ENCODE peak calls at places on chromosomes 3 and 15, in ten cellular contexts. B, L, S, K, U, Y, R, P, I and O are unnamed samples.

GRCh38 chr3:14429237-14429636 is 26.8 kb downstream of the SLC6A6 start:
- DNase-seq in Y (no peak), L (no peak), U (no peak), R (no peak), K (no peak), P (no peak), S (no peak), B (no peak), I (no peak), O (no peak)

GRCh38 chr3:36372534-36372935 is 7.8 kb upstream of the STAC start:
- DNase-seq in U (no peak), Y (no peak), S (no peak), I (no peak), K (no peak), P (no peak), R (no peak), L (no peak), B (no peak), O (no peak)

GRCh38 chr15:70775160-70775559 is 11.8 kb upstream of the UACA start:
- DNase-seq in B (no peak), I (no peak), U (no peak), Y (no peak), P (no peak), K (no peak), S (no peak), R (no peak), L (no peak), O (no peak)

GRCh38 chr3:66047321-66048050 is 8.8 kb upstream of the MAGI1 start:
- DNase-seq in B (no peak), K (no peak), I (peak), U (no peak), S (no peak), R (no peak), Y (no peak), P (no peak), L (no peak), O (no peak)

GRCh38 chr3:192851821-192852352 is 65.8 kb downstream of the MB21D2 start:
- DNase-seq in B (peak), L (peak), U (no peak), Y (peak), S (no peak), R (peak), I (peak), P (no peak), K (no peak), O (no peak)

GRCh38 chr3:184466413-184466960 is 86.6 kb downstream of the CHRD start:
- DNase-seq in S (no peak), B (no peak), L (no peak), K (no peak), R (no peak), U (no peak), I (peak), P (peak), Y (no peak), O (no peak)

GRCh38 chr3:124791639-124792111 is 61.4 kb downstream of the UMPS start:
- DNase-seq in L (no peak), R (peak), B (peak), P (no peak), U (no peak), K (peak), S (no peak), Y (no peak), I (peak), O (no peak)

GRCh38 chr15:27058939-27059338 is 88.0 kb downstream of the GABRG3 start:
- DNase-seq in B (no peak), K (no peak), U (no peak), P (no peak), Y (no peak), I (no peak), R (no peak), S (no peak), L (no peak), O (no peak)

GRCh38 chr15:35757790-35758189 is 211.8 kb upstream of the DPH6 start:
- DNase-seq in R (no peak), I (no peak), K (no peak), U (no peak), B (no peak), S (no peak), Y (no peak), L (no peak), P (no peak), O (no peak)

GRCh38 chr15:73246411-73246810 is 122.3 kb downstream of the HCN4 start:
- DNase-seq in L (no peak), Y (no peak), R (no peak), I (no peak), S (no peak), K (no peak), P (no peak), U (no peak), B (no peak), O (no peak)

GRCh38 chr3:177337548-177338331 is 140.5 kb upstream of the TBL1XR1 start:
- DNase-seq in B (no peak), S (peak), U (no peak), Y (no peak), L (no peak), K (no peak), P (no peak), I (no peak), R (no peak), O (no peak)

GRCh38 chr15:80878242-80878866 is 99.2 kb downstream of the CEMIP start:
- DNase-seq in K (no peak), Y (no peak), L (no peak), B (no peak), R (no peak), S (no peak), P (no peak), I (no peak), U (no peak), O (no peak)

GRCh38 chr3:98954242-98954641 is 52.7 kb upstream of the DCBLD2 start:
- DNase-seq in S (no peak), R (no peak), B (no peak), K (no peak), U (no peak), P (no peak), I (no peak), Y (no peak), L (no peak), O (no peak)

GRCh38 chr3:18405141-18405540 is 20.0 kb downstream of the SATB1 start:
- DNase-seq in S (no peak), Y (no peak), K (no peak), P (no peak), L (no peak), R (no peak), U (no peak), B (no peak), I (no peak), O (no peak)

GRCh38 chr3:86923071-86923476 is 67.9 kb downstream of the VGLL3 start:
- DNase-seq in B (no peak), R (peak), L (no peak), K (peak), I (peak), S (no peak), U (no peak), Y (no peak), P (no peak), O (no peak)

GRCh38 chr15:42736178-42736792 is 643 bp downstream of the CDAN1 start:
- DNase-seq in U (peak), S (peak), I (no peak), R (no peak), K (no peak), B (peak), L (no peak), Y (peak), P (peak), O (no peak)

GRCh38 chr3:52795298-52795900 is 803 bp downstream of the ITIH3 start:
- DNase-seq in L (no peak), I (no peak), B (no peak), U (no peak), R (no peak), S (no peak), P (no peak), Y (no peak), K (no peak), O (no peak)

GRCh38 chr15:59751552-59752413 is 62.7 kb upstream of the BNIP2 start:
- DNase-seq in R (no peak), U (no peak), B (no peak), K (no peak), Y (no peak), I (no peak), P (peak), S (peak), L (no peak), O (no peak)

GRCh38 chr3:23966308-23966707 is 21.2 kb downstream of the NR1D2 start:
- DNase-seq in Y (no peak), P (no peak), I (no peak), S (no peak), U (no peak), L (no peak), K (no peak), R (no peak), B (no peak), O (no peak)

GRCh38 chr3:129618186-129618820 is 11.8 kb upstream of the PLXND1 start:
- DNase-seq in P (no peak), R (no peak), Y (no peak), I (no peak), U (no peak), S (no peak), K (no peak), B (peak), L (no peak), O (no peak)

GRCh38 chr3:140363801-140364200 is 314.1 kb upstream of the TRIM42 start:
- DNase-seq in S (no peak), Y (no peak), R (no peak), K (no peak), L (no peak), U (no peak), P (no peak), B (no peak), I (peak), O (no peak)

GRCh38 chr3:49357466-49358216 is 512 bp downstream of the GPX1 start:
- DNase-seq in L (peak), K (peak), R (no peak), U (no peak), P (peak), S (no peak), Y (peak), B (peak), I (peak), O (peak)

GRCh38 chr3:45677045-45677436 is 12.2 kb upstream of the SACM1L start:
- DNase-seq in B (peak), L (no peak), R (peak), I (no peak), Y (no peak), K (no peak), U (no peak), S (no peak), P (no peak), O (no peak)

GRCh38 chr3:16464499-16465150 is 48.9 kb downstream of the RFTN1 start:
- DNase-seq in B (no peak), Y (no peak), I (no peak), R (no peak), S (no peak), K (no peak), L (no peak), P (no peak), U (no peak), O (no peak)

GRCh38 chr15:38085931-38086562 is 151.6 kb downstream of the TMCO5A start:
- DNase-seq in P (no peak), L (no peak), Y (no peak), K (no peak), S (peak), B (no peak), U (no peak), R (no peak), I (no peak), O (no peak)

GRCh38 chr3:11282250-11283125 is 10.3 kb downstream of the ATG7 start:
- DNase-seq in Y (no peak), K (no peak), I (peak), P (no peak), U (no peak), B (peak), S (no peak), R (no peak), L (no peak), O (no peak)

GRCh38 chr15:65828566-65828965 is 36.5 kb upstream of the DENND4A start:
- DNase-seq in L (no peak), B (no peak), U (no peak), K (no peak), I (no peak), Y (no peak), S (no peak), R (no peak), P (no peak), O (no peak)

GRCh38 chr3:141302364-141303141 is 65.8 kb upstream of the ZBTB38 start:
- DNase-seq in I (no peak), S (no peak), Y (no peak), L (no peak), K (peak), B (no peak), P (no peak), U (no peak), R (no peak), O (no peak)

GRCh38 chr3:175073209-175073905 is 214.2 kb downstream of the NAALADL2 start:
- DNase-seq in L (no peak), B (no peak), I (no peak), P (no peak), U (no peak), R (no peak), S (no peak), K (no peak), Y (no peak), O (no peak)

GRCh38 chr15:82063055-82063454 is 17.2 kb upstream of the MEX3B start:
- DNase-seq in P (peak), K (no peak), R (no peak), L (no peak), I (no peak), B (no peak), Y (no peak), S (no peak), U (no peak), O (no peak)

GRCh38 chr3:151379083-151379734 is 5.3 kb downstream of the P2RY12 start:
- DNase-seq in S (no peak), Y (peak), R (no peak), K (no peak), B (no peak), U (peak), L (no peak), I (peak), P (peak), O (peak)

GRCh38 chr3:129063841-129064482 is 3.4 kb downstream of the GP9 start:
- DNase-seq in S (no peak), L (no peak), P (no peak), I (no peak), U (no peak), K (no peak), R (no peak), B (no peak), Y (no peak), O (no peak)

GRCh38 chr15:62734706-62735105 is 307.8 kb upstream of the TPM1 start:
- DNase-seq in L (no peak), U (no peak), R (no peak), S (no peak), Y (no peak), P (peak), B (no peak), K (no peak), I (no peak), O (no peak)

GRCh38 chr15:77654975-77655374 is 22.3 kb upstream of the LINGO1 start:
- DNase-seq in I (no peak), B (no peak), P (peak), R (no peak), Y (peak), S (no peak), L (no peak), K (no peak), U (peak), O (no peak)

GRCh38 chr3:169945313-169945712 is 21.3 kb upstream of the SEC62 start:
- DNase-seq in K (no peak), Y (no peak), R (peak), L (no peak), S (peak), P (no peak), I (peak), B (no peak), U (no peak), O (no peak)

GRCh38 chr15:94175420-94175819 is 55.9 kb upstream of the MCTP2 start:
- DNase-seq in Y (no peak), P (no peak), S (no peak), U (no peak), K (no peak), B (no peak), L (no peak), R (no peak), I (no peak), O (no peak)

GRCh38 chr3:143040264-143040879 is 39.0 kb downstream of the U2SURP start:
- DNase-seq in S (no peak), L (no peak), K (no peak), I (no peak), P (peak), Y (no peak), R (no peak), U (no peak), B (no peak), O (no peak)

GRCh38 chr3:69425249-69425648 is 39.4 kb upstream of the FRMD4B start:
- DNase-seq in I (no peak), K (no peak), R (no peak), S (peak), B (no peak), U (peak), L (no peak), P (peak), Y (peak), O (no peak)

GRCh38 chr3:127799476-127800222 is 22.7 kb downstream of the MGLL start:
- DNase-seq in P (no peak), Y (no peak), S (no peak), L (no peak), B (no peak), R (no peak), I (no peak), U (no peak), K (no peak), O (no peak)

GRCh38 chr3:13673207-13673606 is 124.3 kb downstream of the FBLN2 start:
- DNase-seq in I (no peak), L (no peak), Y (no peak), S (no peak), R (no peak), B (no peak), U (no peak), K (no peak), P (no peak), O (no peak)

GRCh38 chr15:32004249-32004648 is 26.1 kb upstream of the CHRNA7 start:
- DNase-seq in P (no peak), S (no peak), B (no peak), I (no peak), K (no peak), R (no peak), L (no peak), Y (no peak), U (no peak), O (no peak)

DNA sequence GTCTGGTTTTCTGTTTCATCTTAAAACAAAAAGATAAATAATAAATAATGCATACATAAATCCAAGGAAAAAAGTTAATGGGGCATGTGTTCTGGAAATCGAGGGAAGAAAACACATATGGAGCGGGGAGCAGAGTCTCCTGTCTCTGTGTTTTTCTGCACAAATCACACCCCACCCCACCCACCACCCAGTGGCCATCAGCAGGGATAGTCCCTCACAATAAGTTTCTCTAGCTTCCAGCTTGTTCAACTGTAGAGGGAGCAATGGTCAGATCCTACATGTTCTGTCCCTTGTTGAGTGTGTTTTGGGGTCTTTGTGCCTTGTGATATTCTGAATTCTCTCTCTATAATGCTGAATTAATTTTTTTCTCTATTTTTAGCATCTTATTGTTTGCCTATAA is 26.8 kb upstream of the CHRNA7 start:
- DNase-seq in S (no peak), U (no peak), Y (no peak), I (no peak), K (no peak), R (no peak), B (no peak), L (no peak), P (no peak), O (no peak)
- TF ChIP-seq CTCF in S (no peak), U (no peak), Y (no peak), I (no peak), K (no peak), R (no peak), B (no peak), L (no peak), P (no peak), O (no peak)

DNA sequence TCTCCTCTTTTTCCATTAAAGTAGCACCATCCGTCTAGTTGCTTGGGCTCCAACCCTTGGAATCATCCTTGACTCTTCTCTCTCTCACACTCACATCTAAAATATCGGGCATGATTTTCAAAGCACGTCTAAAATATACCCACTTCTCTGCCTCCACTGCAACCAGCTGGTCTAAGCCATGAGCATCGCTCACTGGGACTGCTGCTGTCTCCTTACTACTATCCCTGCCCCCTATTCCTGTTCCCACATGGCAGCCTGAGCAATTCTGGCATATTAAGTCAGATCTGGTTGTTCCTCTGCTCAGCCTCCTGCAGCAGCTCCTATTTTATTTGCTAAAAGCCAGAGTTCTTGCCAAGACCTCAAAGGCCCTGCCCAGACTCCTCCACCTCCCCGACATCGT is 53.7 kb downstream of the ST6GAL1 start:
- DNase-seq in I (no peak), S (no peak), P (no peak), Y (no peak), L (no peak), R (no peak), B (no peak), K (no peak), U (no peak), O (no peak)
- TF ChIP-seq CTCF in I (no peak), S (no peak), P (no peak), Y (no peak), L (no peak), R (no peak), B (no peak), K (no peak), U (no peak), O (no peak)

GRCh38 chr3:56915969-56916586 is 114.3 kb upstream of the ARHGEF3 start:
- DNase-seq in P (peak), R (no peak), Y (no peak), K (no peak), U (no peak), L (no peak), I (peak), S (no peak), B (no peak), O (no peak)
- TF ChIP-seq CTCF in P (no peak), R (no peak), Y (no peak), K (no peak), U (no peak), L (no peak), I (no peak), S (no peak), B (no peak), O (no peak)

GRCh38 chr15:74543583-74543982 is 2.6 kb downstream of the ARID3B start:
- DNase-seq in S (no peak), Y (no peak), R (no peak), P (no peak), I (no peak), K (no peak), U (no peak), B (no peak), L (no peak), O (no peak)
- TF ChIP-seq CTCF in S (peak), Y (peak), R (no peak), P (peak), I (no peak), K (no peak), U (peak), B (no peak), L (no peak), O (no peak)

DNA sequence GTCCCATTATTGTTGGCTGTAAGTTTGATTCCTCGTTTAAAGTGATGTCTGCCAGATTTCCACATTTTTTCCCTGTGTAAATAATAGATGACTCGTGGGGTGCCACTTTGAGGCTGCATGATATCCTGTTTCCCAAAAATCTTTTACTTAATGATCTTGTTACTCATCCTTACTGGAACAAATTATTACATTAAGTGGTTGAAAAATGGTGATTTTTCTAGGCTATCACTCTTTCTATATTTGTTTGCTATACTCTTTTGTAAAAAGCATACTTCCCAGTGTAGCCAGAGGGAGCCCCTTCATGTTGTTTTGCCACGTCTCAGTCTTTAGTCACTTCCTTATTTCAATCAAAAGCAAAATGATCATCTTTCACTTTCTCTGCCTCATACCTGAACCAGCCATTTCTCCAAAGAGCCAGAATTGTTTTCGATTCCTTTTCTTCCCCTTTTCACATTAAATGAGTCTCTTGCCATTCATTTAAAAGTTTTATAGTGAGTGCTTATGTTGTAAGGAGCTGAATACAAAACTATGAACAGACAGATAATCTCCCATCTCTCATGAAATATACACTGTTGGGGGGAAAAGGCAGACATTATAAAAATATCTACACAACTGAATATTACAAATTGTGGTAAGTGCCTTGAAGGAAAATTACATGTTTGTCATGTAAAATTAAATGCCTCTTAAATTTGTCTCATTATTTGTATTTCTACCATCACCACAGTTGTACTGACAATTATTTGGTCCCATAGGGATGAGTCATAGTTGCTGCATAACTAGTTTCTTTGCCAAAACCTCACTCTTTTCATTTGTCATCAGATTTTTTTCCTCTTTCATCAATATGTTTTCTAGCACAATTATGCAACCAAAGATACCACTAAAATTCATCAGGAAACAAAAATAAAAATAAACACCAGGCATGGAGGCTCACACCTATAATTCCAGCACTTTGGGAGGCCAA is 41.5 kb downstream of the ADGRG7 start:
- DNase-seq in R (peak), U (no peak), L (no peak), B (no peak), Y (no peak), P (no peak), S (peak), I (no peak), K (no peak), O (no peak)
- TF ChIP-seq CTCF in R (no peak), U (no peak), L (no peak), B (no peak), Y (peak), P (no peak), S (peak), I (peak), K (peak), O (no peak)